ENCODE peak calls at places on chromosome 1, in four cellular contexts. R, K, N and A are unnamed samples.
A peak's percentile ranks its signal among the peaks of the same experiment; 100 is the strongest.

GRCh38 chr1:169957884-169958283 is 64.2 kb upstream of the SCYL3 start:
- DNase-seq in R (no peak), K (no peak), N (no peak), A (no peak)

GRCh38 chr1:57345916-57346315 is 77.9 kb downstream of the DAB1 start:
- DNase-seq in R (no peak), K (no peak), N (no peak), A (no peak)

GRCh38 chr1:10909697-10910489 is 102.6 kb upstream of the TARDBP start:
- DNase-seq in R (no peak), K (peak; percentile 80), N (peak; percentile 96), A (peak; percentile 80)

GRCh38 chr1:84339503-84339902 is 38.0 kb downstream of the SAMD13 start:
- DNase-seq in R (no peak), K (no peak), N (no peak), A (no peak)

GRCh38 chr1:94602312-94602711 is 60.8 kb upstream of the F3 start:
- DNase-seq in R (no peak), K (no peak), N (no peak), A (no peak)

GRCh38 chr1:86339421-86339820 is 56.7 kb downstream of the ODF2L start:
- DNase-seq in R (no peak), K (no peak), N (no peak), A (no peak)

GRCh38 chr1:231093158-231093922 is 53.3 kb upstream of the FAM89A start:
- DNase-seq in R (no peak), K (no peak), N (no peak), A (no peak)

GRCh38 chr1:5575396-5576110 is 416.7 kb downstream of the NPHP4 start:
- DNase-seq in R (no peak), K (no peak), N (no peak), A (no peak)

GRCh38 chr1:99007366-99007765 is 2.7 kb upstream of the PLPPR5 start:
- DNase-seq in R (no peak), K (no peak), N (no peak), A (no peak)

GRCh38 chr1:168340796-168341510 is 60.3 kb downstream of the TBX19 start:
- DNase-seq in R (no peak), K (no peak), N (no peak), A (no peak)

GRCh38 chr1:74528123-74528522 is 15.7 kb upstream of the LRRC53 start:
- DNase-seq in R (no peak), K (no peak), N (no peak), A (no peak)

GRCh38 chr1:84253891-84254290 is 47.6 kb upstream of the SAMD13 start:
- DNase-seq in R (peak; percentile 58), K (no peak), N (no peak), A (no peak)

GRCh38 chr1:40736085-40736531 is 44.6 kb downstream of the NFYC start:
- DNase-seq in R (no peak), K (no peak), N (peak; percentile 37), A (no peak)